ENCODE peak calls at places on chromosome 15, in four cellular contexts. X, J, L and O are unnamed samples.

GRCh38 chr15:58701376-58701775 is 48.1 kb downstream of the ADAM10 start:
- DNase-seq in X (no peak), J (no peak), L (no peak), O (no peak)

GRCh38 chr15:36579792-36580431 is 486 bp downstream of the CDIN1 start:
- DNase-seq in X (no peak), J (peak; percentile 40), L (no peak), O (peak; percentile 38)

GRCh38 chr15:75100679-75101078 is 77.3 kb downstream of the PPCDC start:
- DNase-seq in X (no peak), J (no peak), L (no peak), O (no peak)

GRCh38 chr15:42233107-42233506 is 25.0 kb upstream of the VPS39 start:
- DNase-seq in X (no peak), J (no peak), L (no peak), O (no peak)

GRCh38 chr15:77747175-77748077 is 114.7 kb upstream of the LINGO1 start:
- DNase-seq in X (no peak), J (no peak), L (no peak), O (no peak)

GRCh38 chr15:26634319-26634718 is 138.5 kb downstream of the GABRB3 start:
- DNase-seq in X (no peak), J (no peak), L (no peak), O (no peak)

GRCh38 chr15:100335335-100335999 is 6.3 kb downstream of the ADAMTS17 start:
- DNase-seq in X (no peak), J (no peak), L (no peak), O (no peak)

GRCh38 chr15:90231028-90232017 is 2.4 kb downstream of the CIB1 start:
- DNase-seq in X (no peak), J (no peak), L (no peak), O (no peak)

GRCh38 chr15:35696767-35697231 is 150.8 kb upstream of the DPH6 start:
- DNase-seq in X (no peak), J (peak; percentile 85), L (no peak), O (no peak)

GRCh38 chr15:51218249-51218648 is 120.1 kb downstream of the CYP19A1 start:
- DNase-seq in X (no peak), J (peak; percentile 76), L (no peak), O (no peak)

GRCh38 chr15:98853593-98854420 is 153.8 kb downstream of the PGPEP1L start:
- DNase-seq in X (no peak), J (peak; percentile 67), L (no peak), O (no peak)

GRCh38 chr15:58842713-58843396 is 71.8 kb downstream of the MINDY2 start:
- DNase-seq in X (no peak), J (no peak), L (no peak), O (no peak)

GRCh38 chr15:34347951-34348638 is 5.0 kb downstream of the NUTM1 start:
- DNase-seq in X (no peak), J (no peak), L (no peak), O (no peak)

GRCh38 chr15:99253381-99254090 is 2.3 kb downstream of the LRRC28 start:
- DNase-seq in X (no peak), J (peak; percentile 88), L (no peak), O (no peak)

GRCh38 chr15:25481208-25481862 is 42.5 kb upstream of the UBE3A start:
- DNase-seq in X (no peak), J (no peak), L (no peak), O (peak; percentile 24)

GRCh38 chr15:51775967-51776816 is 24.8 kb downstream of the TMOD2 start:
- DNase-seq in X (no peak), J (peak; percentile 66), L (peak; percentile 43), O (no peak)

GRCh38 chr15:89361451-89362202 is 27.0 kb upstream of the POLG start:
- DNase-seq in X (peak; percentile 68), J (peak; percentile 47), L (peak; percentile 91), O (no peak)

GRCh38 chr15:36947035-36947719 is 153.2 kb downstream of the MEIS2 start:
- DNase-seq in X (no peak), J (no peak), L (no peak), O (no peak)

GRCh38 chr15:67184208-67184925 is 70.1 kb downstream of the AAGAB start:
- DNase-seq in X (no peak), J (no peak), L (peak; percentile 31), O (no peak)

GRCh38 chr15:73573572-73573971 is 59.6 kb downstream of the NPTN start:
- DNase-seq in X (no peak), J (peak; percentile 84), L (no peak), O (no peak)

GRCh38 chr15:89140595-89140994 is 52.3 kb downstream of the ABHD2 start:
- DNase-seq in X (no peak), J (no peak), L (no peak), O (no peak)

GRCh38 chr15:38476120-38476519 is 22.2 kb downstream of the FAM98B start:
- DNase-seq in X (no peak), J (no peak), L (no peak), O (no peak)

GRCh38 chr15:25876231-25877140 is 13.4 kb upstream of the ATP10A start:
- DNase-seq in X (no peak), J (no peak), L (no peak), O (no peak)

GRCh38 chr15:66514586-66514985 is 9.5 kb downstream of the ZWILCH start:
- DNase-seq in X (no peak), J (no peak), L (no peak), O (no peak)

GRCh38 chr15:48811325-48811938 is 563 bp upstream of the CEP152 start:
- DNase-seq in X (no peak), J (no peak), L (no peak), O (peak; percentile 28)

GRCh38 chr15:92801412-92801773 is 98.7 kb upstream of the CHD2 start:
- DNase-seq in X (no peak), J (peak; percentile 92), L (no peak), O (no peak)

GRCh38 chr15:92079647-92080255 is 226.2 kb downstream of the SLCO3A1 start:
- DNase-seq in X (no peak), J (no peak), L (no peak), O (no peak)

GRCh38 chr15:67992834-67993233 is 61.3 kb upstream of the PIAS1 start:
- DNase-seq in X (no peak), J (no peak), L (no peak), O (no peak)

GRCh38 chr15:82312611-82313349 is 36.5 kb downstream of the GOLGA6L10 start:
- DNase-seq in X (no peak), J (peak; percentile 67), L (peak; percentile 31), O (no peak)

GRCh38 chr15:60389261-60390077 is 8.3 kb downstream of the ANXA2 start:
- DNase-seq in X (no peak), J (no peak), L (no peak), O (no peak)

GRCh38 chr15:56291741-56292140 is 48.1 kb upstream of the RFX7 start:
- DNase-seq in X (no peak), J (no peak), L (no peak), O (no peak)

GRCh38 chr15:65939901-65940617 is 70.8 kb downstream of the RAB11A start:
- DNase-seq in X (no peak), J (peak; percentile 92), L (no peak), O (peak; percentile 13)

GRCh38 chr15:57505949-57506391 is 85.7 kb upstream of the MYZAP start:
- DNase-seq in X (no peak), J (no peak), L (no peak), O (no peak)

GRCh38 chr15:90684281-90684680 is 32.9 kb upstream of the BLM start:
- DNase-seq in X (no peak), J (no peak), L (no peak), O (no peak)